ENCODE peak calls at places on chromosomes 4 and X, in five cellular contexts. One of them, this sample, is unnamed.
A peak's percentile ranks its signal among the peaks of the same experiment; 100 is the strongest.

GRCh38 chrX:19174401-19175025 is 52.2 kb upstream of the ADGRG2 start:
- DNase-seq in sigmoid colon: no peak
- DNase-seq in aorta: no peak
- DNase-seq in body of pancreas: no peak
- DNase-seq in CD8-positive, alpha-beta memory T cell: no peak
- DNase-seq in this sample: no peak

GRCh38 chr4:1536579-1537409 is 130.6 kb upstream of the NKX1-1 start:
- DNase-seq in CD8-positive, alpha-beta memory T cell: no peak
- DNase-seq in aorta: peak; percentile 63
- DNase-seq in sigmoid colon: no peak
- DNase-seq in body of pancreas: no peak
- DNase-seq in this sample: no peak

GRCh38 chr4:845836-846251 is 19.9 kb upstream of the CPLX1 start:
- DNase-seq in sigmoid colon: no peak
- DNase-seq in CD8-positive, alpha-beta memory T cell: no peak
- DNase-seq in body of pancreas: no peak
- DNase-seq in aorta: no peak
- DNase-seq in this sample: no peak

GRCh38 chrX:42821803-42822443 is 44.0 kb upstream of the PPP1R2C start:
- DNase-seq in sigmoid colon: no peak
- DNase-seq in CD8-positive, alpha-beta memory T cell: no peak
- DNase-seq in body of pancreas: no peak
- DNase-seq in aorta: no peak
- DNase-seq in this sample: no peak

GRCh38 chrX:34877451-34877850 is 65.1 kb upstream of the FAM47B start:
- DNase-seq in sigmoid colon: no peak
- DNase-seq in aorta: no peak
- DNase-seq in body of pancreas: no peak
- DNase-seq in CD8-positive, alpha-beta memory T cell: no peak
- DNase-seq in this sample: no peak

GRCh38 chrX:38080808-38081207 is 74.5 kb downstream of the SYTL5 start:
- DNase-seq in body of pancreas: no peak
- DNase-seq in CD8-positive, alpha-beta memory T cell: no peak
- DNase-seq in aorta: no peak
- DNase-seq in sigmoid colon: no peak
- DNase-seq in this sample: no peak

GRCh38 chr4:120709986-120710385 is 212.5 kb downstream of the PRDM5 start:
- DNase-seq in aorta: no peak
- DNase-seq in CD8-positive, alpha-beta memory T cell: no peak
- DNase-seq in sigmoid colon: no peak
- DNase-seq in body of pancreas: no peak
- DNase-seq in this sample: no peak

GRCh38 chr4:103032575-103032974 is 13.1 kb upstream of the SLC9B1 start:
- DNase-seq in body of pancreas: peak; percentile 52
- DNase-seq in CD8-positive, alpha-beta memory T cell: no peak
- DNase-seq in aorta: no peak
- DNase-seq in sigmoid colon: no peak
- DNase-seq in this sample: no peak

GRCh38 chr4:175092114-175092513 is 174.0 kb downstream of the ADAM29 start:
- DNase-seq in CD8-positive, alpha-beta memory T cell: peak; percentile 18
- DNase-seq in body of pancreas: no peak
- DNase-seq in aorta: no peak
- DNase-seq in sigmoid colon: peak; percentile 54
- DNase-seq in this sample: no peak
- H3K9me3 ChIP-seq in CD8-positive, alpha-beta memory T cell: no peaks in the 10 kb centered on the region
- H3K9me3 ChIP-seq in body of pancreas: no peaks in the 10 kb centered on the region
- H3K9me3 ChIP-seq in aorta: peaks cover 2% of the 10 kb centered on the region
- H3K9me3 ChIP-seq in sigmoid colon: no peaks in the 10 kb centered on the region
- H3K9me3 ChIP-seq in this sample: no peaks in the 10 kb centered on the region

GRCh38 chrX:57906790-57907189 is 3.5 kb downstream of the ZXDA start:
- DNase-seq in CD8-positive, alpha-beta memory T cell: no peak
- DNase-seq in sigmoid colon: no peak
- DNase-seq in aorta: no peak
- DNase-seq in body of pancreas: no peak
- DNase-seq in this sample: no peak
- H3K4me3 ChIP-seq in CD8-positive, alpha-beta memory T cell: no peak overlapping the region
- H3K4me3 ChIP-seq in sigmoid colon: no peak overlapping the region
- H3K4me3 ChIP-seq in aorta: no peak overlapping the region
- H3K4me3 ChIP-seq in body of pancreas: no peak overlapping the region
- H3K4me3 ChIP-seq in this sample: no peak overlapping the region

DNA sequence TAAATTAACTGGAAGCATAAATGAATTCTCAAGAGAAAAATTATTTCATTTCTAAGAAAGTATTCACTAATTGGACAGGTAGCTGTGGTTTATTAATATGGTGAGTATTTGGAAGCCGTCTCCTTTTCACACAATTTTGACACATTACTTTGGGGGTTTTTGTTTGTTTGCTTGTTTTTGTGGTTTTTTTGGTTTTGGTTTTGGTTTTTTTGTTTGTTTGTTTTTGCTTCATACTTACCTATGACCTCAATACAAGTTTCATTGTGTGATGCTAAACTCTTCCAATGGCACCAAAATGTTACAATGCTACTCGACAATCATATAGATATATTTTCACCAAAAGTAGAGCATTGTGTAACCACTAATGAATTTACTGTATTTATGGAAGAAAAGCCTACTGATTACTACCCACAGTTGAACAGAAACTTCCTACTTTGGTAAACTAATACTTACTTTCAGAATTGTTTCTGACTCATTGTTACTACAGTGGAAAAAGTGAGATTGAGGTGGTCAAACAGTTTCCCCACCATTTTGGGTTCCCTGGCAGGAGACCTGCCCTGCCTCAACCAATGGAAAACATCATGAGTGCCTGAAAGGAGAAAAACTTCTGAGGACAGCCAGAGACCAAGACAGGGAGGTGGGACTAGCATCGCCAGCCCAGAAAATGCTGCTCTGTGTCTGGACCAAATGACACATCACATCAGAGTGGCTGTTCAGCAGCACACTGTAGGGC is 443.1 kb downstream of the HNRNPD start:
- DNase-seq in body of pancreas: no peak
- DNase-seq in sigmoid colon: no peak
- DNase-seq in aorta: no peak
- DNase-seq in CD8-positive, alpha-beta memory T cell: no peak
- DNase-seq in this sample: no peak
- H3K4me1 ChIP-seq in body of pancreas: no peaks in the 10 kb centered on the region
- H3K4me1 ChIP-seq in sigmoid colon: no peaks in the 10 kb centered on the region
- H3K4me1 ChIP-seq in aorta: no peaks in the 10 kb centered on the region
- H3K4me1 ChIP-seq in CD8-positive, alpha-beta memory T cell: no peaks in the 10 kb centered on the region
- H3K4me1 ChIP-seq in this sample: no peaks in the 10 kb centered on the region

GRCh38 chrX:361231-362145 is 25.2 kb downstream of the PPP2R3B start:
- DNase-seq in sigmoid colon: no peak
- DNase-seq in body of pancreas: no peak
- DNase-seq in aorta: peak; percentile 70
- DNase-seq in CD8-positive, alpha-beta memory T cell: peak; percentile 39
- DNase-seq in this sample: no peak
- H3K9me3 ChIP-seq in sigmoid colon: peaks cover 18% of the 10 kb centered on the region
- H3K9me3 ChIP-seq in body of pancreas: peaks cover 10% of the 10 kb centered on the region
- H3K9me3 ChIP-seq in aorta: no peaks in the 10 kb centered on the region
- H3K9me3 ChIP-seq in CD8-positive, alpha-beta memory T cell: peaks cover 5% of the 10 kb centered on the region
- H3K9me3 ChIP-seq in this sample: no peaks in the 10 kb centered on the region

GRCh38 chrX:56800307-56800706 is 71.3 kb downstream of the NBDY start:
- DNase-seq in aorta: no peak
- DNase-seq in body of pancreas: no peak
- DNase-seq in CD8-positive, alpha-beta memory T cell: no peak
- DNase-seq in sigmoid colon: no peak
- DNase-seq in this sample: no peak

GRCh38 chrX:56800801-56801200 is 71.8 kb downstream of the NBDY start:
- DNase-seq in body of pancreas: no peak
- DNase-seq in aorta: no peak
- DNase-seq in sigmoid colon: no peak
- DNase-seq in CD8-positive, alpha-beta memory T cell: peak; percentile 66
- DNase-seq in this sample: peak; percentile 75

GRCh38 chrX:56796641-56797395 is 67.8 kb downstream of the NBDY start:
- DNase-seq in aorta: no peak
- DNase-seq in body of pancreas: no peak
- DNase-seq in CD8-positive, alpha-beta memory T cell: no peak
- DNase-seq in sigmoid colon: peak; percentile 4
- DNase-seq in this sample: no peak

GRCh38 chrX:56797966-56798711 is 69.1 kb downstream of the NBDY start:
- DNase-seq in body of pancreas: peak; percentile 48
- DNase-seq in aorta: no peak
- DNase-seq in CD8-positive, alpha-beta memory T cell: no peak
- DNase-seq in sigmoid colon: peak; percentile 56
- DNase-seq in this sample: no peak

GRCh38 chrX:56798866-56799864 is 70.1 kb downstream of the NBDY start:
- DNase-seq in aorta: no peak
- DNase-seq in CD8-positive, alpha-beta memory T cell: no peak
- DNase-seq in body of pancreas: no peak
- DNase-seq in sigmoid colon: no peak
- DNase-seq in this sample: no peak
- H3K4me3 ChIP-seq in aorta: no peak overlapping the region
- H3K4me3 ChIP-seq in CD8-positive, alpha-beta memory T cell: no peak overlapping the region
- H3K4me3 ChIP-seq in body of pancreas: no peak overlapping the region
- H3K4me3 ChIP-seq in sigmoid colon: no peak overlapping the region
- H3K4me3 ChIP-seq in this sample: no peak overlapping the region

DNA sequence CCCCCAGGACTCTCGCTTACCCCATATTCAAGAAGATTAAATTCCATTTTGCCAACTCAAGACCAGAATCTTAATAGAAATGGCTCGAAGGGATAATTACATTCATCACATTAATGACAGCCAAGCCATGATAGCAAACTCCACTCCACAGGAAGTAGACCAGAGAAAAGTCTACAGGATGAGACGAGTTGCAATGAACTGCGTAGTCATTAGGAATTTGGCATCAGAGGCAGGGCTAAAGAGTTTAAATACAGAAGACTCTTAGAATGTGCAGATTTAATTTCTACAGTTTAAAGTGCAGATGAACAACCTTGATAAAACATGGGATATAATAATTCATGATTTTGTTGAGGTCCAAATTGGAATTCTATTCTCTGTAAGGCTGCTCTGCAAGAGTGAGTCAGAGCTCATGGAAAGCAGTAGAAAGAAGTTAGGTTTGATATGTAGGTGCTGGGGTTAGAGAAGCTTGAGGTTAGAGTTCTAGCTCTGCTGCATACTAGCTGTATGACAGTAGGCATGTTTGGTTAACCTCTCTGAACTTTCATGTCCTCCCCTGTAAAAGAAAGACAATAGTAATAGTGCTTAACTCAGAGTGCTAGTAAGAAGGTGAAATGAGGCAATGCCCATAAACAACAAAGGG is 32.2 kb downstream of the LNX1 start:
- DNase-seq in body of pancreas: no peak
- DNase-seq in CD8-positive, alpha-beta memory T cell: no peak
- DNase-seq in aorta: no peak
- DNase-seq in sigmoid colon: no peak
- DNase-seq in this sample: no peak
- H3K4me1 ChIP-seq in body of pancreas: peaks cover 16% of the 10 kb centered on the region
- H3K4me1 ChIP-seq in CD8-positive, alpha-beta memory T cell: no peaks in the 10 kb centered on the region
- H3K4me1 ChIP-seq in aorta: peaks cover 4% of the 10 kb centered on the region
- H3K4me1 ChIP-seq in sigmoid colon: no peaks in the 10 kb centered on the region
- H3K4me1 ChIP-seq in this sample: no peaks in the 10 kb centered on the region

DNA sequence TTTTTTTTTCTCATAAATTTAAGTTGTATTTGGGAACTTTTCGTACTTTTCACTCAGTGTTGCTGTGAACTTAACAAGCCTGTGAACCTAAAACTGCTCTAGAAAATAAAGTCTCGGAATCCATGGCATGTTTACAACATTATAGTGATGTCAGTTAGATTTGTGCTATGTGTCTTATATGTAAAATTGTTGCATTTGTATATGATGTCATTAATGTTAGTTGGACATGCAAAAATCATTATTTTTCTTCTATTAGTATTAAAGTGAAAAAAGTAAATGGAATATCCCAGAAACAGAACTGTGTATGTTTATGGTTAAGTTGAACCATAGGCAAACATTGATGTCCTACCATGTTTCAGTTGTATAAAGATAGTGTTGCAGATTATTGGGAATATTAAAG is 85.2 kb downstream of the STIM2 start:
- DNase-seq in body of pancreas: no peak
- DNase-seq in aorta: no peak
- DNase-seq in sigmoid colon: no peak
- DNase-seq in CD8-positive, alpha-beta memory T cell: no peak
- DNase-seq in this sample: no peak
- H3K9me3 ChIP-seq in body of pancreas: no peaks in the 10 kb centered on the region
- H3K9me3 ChIP-seq in aorta: no peaks in the 10 kb centered on the region
- H3K9me3 ChIP-seq in sigmoid colon: no peaks in the 10 kb centered on the region
- H3K9me3 ChIP-seq in CD8-positive, alpha-beta memory T cell: no peaks in the 10 kb centered on the region
- H3K9me3 ChIP-seq in this sample: no peaks in the 10 kb centered on the region

This sample was measured in naive thymus-derived CD4-positive, alpha-beta T cell.